ENCODE peak calls at places on chromosomes 3 and 15, in five cellular contexts. P is A549, L is GM12865, Y is pancreas, A is Peyer's patch. N is an unnamed sample.

GRCh38 chr3:184066211-184066610 is 13.4 kb downstream of the HTR3C start:
- DNase-seq in P (no peak), L (no peak), Y (no peak), A (no peak), N (no peak)

GRCh38 chr3:6526861-6527260 is 334.1 kb upstream of the GRM7 start:
- DNase-seq in P (no peak), L (peak; percentile 80), Y (no peak), A (no peak), N (no peak)

GRCh38 chr15:41501961-41502786 is 8.5 kb downstream of the ITPKA start:
- DNase-seq in P (no peak), L (no peak), Y (peak; percentile 60), A (peak; percentile 35), N (no peak)

GRCh38 chr3:86180696-86181095 is 810.3 kb downstream of the VGLL3 start:
- DNase-seq in P (peak; percentile 3), L (no peak), Y (no peak), A (no peak), N (no peak)

GRCh38 chr3:129795596-129795995 is 97.9 kb downstream of the TMCC1 start:
- DNase-seq in P (peak; percentile 19), L (no peak), Y (no peak), A (no peak), N (no peak)

GRCh38 chr3:39639344-39640236 is 169.8 kb upstream of the MYRIP start:
- DNase-seq in P (peak; percentile 87), L (no peak), Y (no peak), A (no peak), N (no peak)

GRCh38 chr3:25532763-25533162 is 104.7 kb downstream of the RARB start:
- DNase-seq in P (peak; percentile 7), L (peak; percentile 60), Y (no peak), A (no peak), N (no peak)

GRCh38 chr15:67085237-67085817 is 19.9 kb downstream of the SMAD3 start:
- DNase-seq in P (no peak), L (peak; percentile 89), Y (no peak), A (no peak), N (no peak)

GRCh38 chr15:33226559-33227181 is 32.2 kb upstream of the FMN1 start:
- DNase-seq in P (peak; percentile 86), L (peak; percentile 59), Y (no peak), A (no peak), N (peak; percentile 59)

GRCh38 chr15:70995383-70995965 is 102.8 kb downstream of the LRRC49 start:
- DNase-seq in P (no peak), L (no peak), Y (no peak), A (no peak), N (no peak)

GRCh38 chr3:12954891-12955650 is 113.7 kb upstream of the RPL32 start:
- DNase-seq in P (no peak), L (peak; percentile 26), Y (peak; percentile 91), A (peak; percentile 70), N (peak; percentile 94)

GRCh38 chr15:40762919-40763800 is 708 bp upstream of the GCHFR start:
- DNase-seq in P (no peak), L (peak; percentile 64), Y (peak; percentile 96), A (peak; percentile 55), N (peak; percentile 78)

GRCh38 chr3:150077107-150077506 is 106.4 kb upstream of the PFN2 start:
- DNase-seq in P (no peak), L (no peak), Y (no peak), A (no peak), N (no peak)

GRCh38 chr3:105495021-105495420 is 128.3 kb downstream of the ALCAM start:
- DNase-seq in P (no peak), L (no peak), Y (no peak), A (no peak), N (no peak)

GRCh38 chr3:129486057-129487035 is 42.1 kb upstream of the RHO start:
- DNase-seq in P (no peak), L (peak; percentile 59), Y (no peak), A (no peak), N (no peak)

GRCh38 chr3:185825639-185826481 is 1.0 kb upstream of the IGF2BP2 start:
- DNase-seq in P (peak; percentile 29), L (peak; percentile 76), Y (peak; percentile 86), A (no peak), N (peak; percentile 76)

GRCh38 chr3:62940763-62941632 is 65.8 kb upstream of the CADPS start:
- DNase-seq in P (no peak), L (no peak), Y (no peak), A (no peak), N (no peak)

GRCh38 chr3:171776839-171777607 is 33.3 kb downstream of the PLD1 start:
- DNase-seq in P (no peak), L (peak; percentile 71), Y (no peak), A (no peak), N (no peak)

GRCh38 chr3:193737191-193737751 is 144.3 kb downstream of the OPA1 start:
- DNase-seq in P (no peak), L (no peak), Y (no peak), A (no peak), N (no peak)

GRCh38 chr3:121649645-121650044 is 11.1 kb downstream of the HCLS1 start:
- DNase-seq in P (no peak), L (no peak), Y (no peak), A (no peak), N (no peak)

GRCh38 chr15:29102911-29103824 is 166.5 kb downstream of the NSMCE3 start:
- DNase-seq in P (no peak), L (no peak), Y (peak; percentile 82), A (no peak), N (no peak)
- H3K4me3 ChIP-seq in P (no peak overlapping the region), L (no peak overlapping the region), Y (no peak overlapping the region), A (no peak overlapping the region), N (peak overlapping the region; percentile 16)

GRCh38 chr3:9866639-9867038 is 13.4 kb downstream of the CIDEC start:
- DNase-seq in P (no peak), L (no peak), Y (no peak), A (no peak), N (peak; percentile 77)

GRCh38 chr3:9861626-9862130 is 17.9 kb upstream of the RPUSD3 start:
- DNase-seq in P (no peak), L (no peak), Y (no peak), A (no peak), N (no peak)

GRCh38 chr3:9861201-9861600 is 17.4 kb upstream of the RPUSD3 start:
- DNase-seq in P (no peak), L (no peak), Y (no peak), A (no peak), N (no peak)

GRCh38 chr3:9859530-9860025 is 15.8 kb upstream of the RPUSD3 start:
- DNase-seq in P (no peak), L (no peak), Y (no peak), A (no peak), N (peak; percentile 54)

DNA sequence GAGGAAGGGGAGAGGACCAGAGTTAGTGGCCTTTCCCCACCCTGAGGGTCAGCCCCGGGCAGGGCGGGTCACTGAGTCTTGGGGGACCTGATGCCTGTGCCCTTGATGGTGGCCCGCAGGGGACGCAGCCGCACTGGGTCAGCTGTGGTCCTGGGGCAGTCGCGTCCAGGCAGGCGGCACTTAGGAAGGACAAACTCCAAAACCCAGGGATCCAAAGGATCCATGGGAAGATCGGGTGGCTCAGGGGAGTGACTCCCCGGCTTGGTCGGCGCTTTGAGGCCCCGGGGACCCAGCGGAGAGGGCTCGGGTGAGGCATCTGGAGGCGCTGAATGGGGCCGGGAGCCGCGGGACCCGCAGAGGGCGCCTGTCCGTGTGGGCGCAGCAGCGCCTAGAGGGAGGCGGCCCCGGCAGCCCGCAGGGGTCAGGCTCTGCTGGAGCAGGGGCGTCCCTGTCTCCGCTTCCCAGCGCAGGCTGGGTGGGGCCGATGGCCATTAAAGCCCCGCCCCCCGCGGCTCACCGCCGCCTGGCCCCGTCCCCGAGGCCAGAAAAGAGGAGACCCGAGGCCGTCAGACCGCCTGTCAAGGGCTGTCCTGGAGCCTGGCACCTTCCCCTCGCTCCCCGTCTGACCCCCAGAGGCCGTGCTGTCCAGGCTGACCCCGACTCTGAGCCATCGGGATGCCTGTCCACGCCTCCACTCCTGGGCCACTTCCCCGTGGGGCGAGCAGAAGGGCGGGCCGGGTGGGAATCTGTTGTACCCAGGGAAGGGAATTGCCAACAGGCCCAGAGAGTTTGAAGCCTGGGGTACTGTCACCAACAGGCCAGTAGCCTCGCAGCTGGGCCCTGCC is 17.4 kb downstream of the CIDEC start:
- DNase-seq in P (peak; percentile 53), L (no peak), Y (peak; percentile 84), A (no peak), N (peak; percentile 82)
- H3K4me3 ChIP-seq in P (peak overlapping the region; percentile 26), L (no peak overlapping the region), Y (no peak overlapping the region), A (peak overlapping the region; percentile 14), N (no peak overlapping the region)

DNA sequence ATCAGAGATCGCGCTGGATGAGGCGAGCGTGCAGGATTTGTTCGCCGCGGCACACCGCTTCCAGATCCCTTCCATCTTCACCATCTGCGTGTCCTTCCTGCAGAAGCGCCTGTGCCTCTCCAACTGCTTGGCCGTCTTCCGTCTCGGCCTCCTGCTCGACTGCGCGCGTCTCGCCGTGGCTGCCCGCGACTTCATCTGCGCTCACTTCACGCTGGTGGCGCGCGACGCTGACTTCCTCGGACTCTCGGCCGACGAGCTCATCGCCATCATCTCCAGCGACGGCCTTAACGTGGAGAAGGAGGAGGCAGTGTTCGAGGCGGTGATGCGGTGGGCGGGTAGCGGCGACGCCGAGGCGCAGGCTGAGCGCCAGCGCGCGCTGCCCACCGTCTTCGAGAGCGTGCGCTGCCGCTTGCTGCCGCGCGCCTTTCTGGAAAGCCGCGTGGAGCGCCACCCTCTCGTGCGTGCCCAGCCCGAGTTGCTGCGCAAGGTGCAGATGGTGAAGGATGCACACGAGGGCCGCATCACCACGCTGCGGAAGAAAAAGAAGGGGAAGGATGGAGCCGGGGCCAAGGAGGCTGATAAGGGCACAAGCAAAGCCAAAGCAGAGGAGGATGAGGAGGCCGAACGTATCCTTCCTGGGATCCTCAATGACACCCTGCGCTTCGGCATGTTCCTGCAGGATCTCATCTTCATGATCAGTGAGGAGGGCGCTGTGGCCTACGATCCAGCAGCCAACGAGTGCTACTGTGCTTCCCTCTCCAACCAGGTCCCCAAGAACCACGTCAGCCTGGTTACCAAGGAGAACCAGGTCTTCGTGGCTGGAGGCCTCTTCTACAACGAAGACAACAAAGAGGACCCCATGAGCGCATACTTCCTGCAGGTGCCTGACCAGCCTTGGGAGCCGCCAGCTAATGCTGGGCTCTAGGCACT is 819 bp downstream of the KLHL40 start:
- DNase-seq in P (no peak), L (no peak), Y (no peak), A (no peak), N (peak; percentile 49)
- H3K4me3 ChIP-seq in P (no peak overlapping the region), L (no peak overlapping the region), Y (no peak overlapping the region), A (no peak overlapping the region), N (no peak overlapping the region)

DNA sequence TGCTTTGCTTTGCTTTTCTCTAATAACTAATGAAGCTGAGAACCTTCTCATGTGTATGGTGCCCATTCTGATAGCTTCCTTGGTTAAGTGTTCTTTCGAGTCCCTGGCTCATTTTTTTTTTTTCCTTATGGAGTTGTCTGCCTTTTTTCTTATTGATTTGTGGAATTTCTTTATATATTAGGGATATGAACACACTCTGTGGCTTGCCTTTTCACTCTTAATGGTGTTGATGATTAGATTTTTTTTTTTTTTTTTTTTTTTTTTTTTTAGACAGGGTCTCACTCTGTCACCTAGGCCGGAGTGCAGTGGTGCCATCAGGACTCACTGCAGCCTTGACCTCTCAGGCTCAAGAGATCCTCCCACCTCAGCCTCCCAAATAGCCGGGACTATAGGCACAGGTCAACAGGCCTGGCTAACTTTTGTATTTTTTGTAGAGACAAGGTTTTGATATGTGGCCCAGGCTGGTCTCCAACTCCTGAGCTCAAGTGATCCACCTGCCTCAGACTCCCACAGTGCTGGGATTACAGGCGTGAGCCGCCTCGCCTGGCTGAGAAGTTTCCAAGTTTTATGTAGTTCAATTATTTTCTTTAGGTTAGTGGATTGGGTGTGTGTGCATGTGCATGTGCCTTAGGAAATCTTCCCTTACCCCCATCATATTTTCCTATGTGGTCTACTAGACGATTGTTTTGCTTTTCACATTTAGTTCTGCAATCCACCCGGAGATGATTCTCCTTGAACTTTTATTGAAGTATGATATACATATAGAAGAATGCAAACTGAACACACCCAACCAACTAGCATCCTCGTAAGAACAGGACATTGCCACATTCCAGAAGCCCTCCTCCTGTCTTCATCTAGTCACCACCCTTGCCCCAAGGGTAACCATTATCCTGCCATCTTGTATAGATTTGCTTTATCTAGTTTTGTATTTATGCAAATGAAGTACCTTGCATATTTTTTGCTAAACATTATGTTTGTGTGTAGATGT is 1.7 kb upstream of the SNRPA1 start:
- DNase-seq in P (no peak), L (no peak), Y (no peak), A (no peak), N (no peak)
- H3K4me3 ChIP-seq in P (peak overlapping the region; percentile 95), L (no peak overlapping the region), Y (no peak overlapping the region), A (no peak overlapping the region), N (no peak overlapping the region)